ENCODE peak calls at places on chromosomes 1 and 21, in seven cellular contexts. One of them, this sample, is unnamed.

GRCh38 chr1:198686069-198686728 is 47.4 kb downstream of the PTPRC start:
- DNase-seq in iPS-NIHi11: no peak
- DNase-seq in nephron progenitor cell: no peak
- DNase-seq in WERI-Rb-1: no peak
- DNase-seq in GM04504: peak
- DNase-seq in naive thymus-derived CD8-positive, alpha-beta T cell: no peak
- DNase-seq in stomach: no peak
- DNase-seq in this sample: peak

GRCh38 chr1:85581138-85581801 is 709 bp downstream of the CCN1 start:
- DNase-seq in iPS-NIHi11: peak
- DNase-seq in nephron progenitor cell: peak
- DNase-seq in WERI-Rb-1: peak
- DNase-seq in GM04504: no peak
- DNase-seq in naive thymus-derived CD8-positive, alpha-beta T cell: no peak
- DNase-seq in stomach: peak
- DNase-seq in this sample: peak

GRCh38 chr1:186531561-186532165 is 70.7 kb upstream of the PDC start:
- DNase-seq in iPS-NIHi11: no peak
- DNase-seq in nephron progenitor cell: no peak
- DNase-seq in WERI-Rb-1: no peak
- DNase-seq in GM04504: peak
- DNase-seq in naive thymus-derived CD8-positive, alpha-beta T cell: no peak
- DNase-seq in stomach: no peak
- DNase-seq in this sample: no peak

GRCh38 chr1:218846166-218846565 is 327.5 kb upstream of the LYPLAL1 start:
- DNase-seq in iPS-NIHi11: no peak
- DNase-seq in nephron progenitor cell: no peak
- DNase-seq in WERI-Rb-1: no peak
- DNase-seq in GM04504: peak
- DNase-seq in naive thymus-derived CD8-positive, alpha-beta T cell: no peak
- DNase-seq in stomach: no peak
- DNase-seq in this sample: no peak

GRCh38 chr1:38102576-38102975 is 56.0 kb upstream of the POU3F1 start:
- DNase-seq in iPS-NIHi11: no peak
- DNase-seq in nephron progenitor cell: no peak
- DNase-seq in WERI-Rb-1: no peak
- DNase-seq in GM04504: no peak
- DNase-seq in naive thymus-derived CD8-positive, alpha-beta T cell: no peak
- DNase-seq in stomach: no peak
- DNase-seq in this sample: no peak

GRCh38 chr1:200099040-200099439 is 71.5 kb downstream of the NR5A2 start:
- DNase-seq in iPS-NIHi11: no peak
- DNase-seq in nephron progenitor cell: no peak
- DNase-seq in WERI-Rb-1: no peak
- DNase-seq in GM04504: no peak
- DNase-seq in naive thymus-derived CD8-positive, alpha-beta T cell: no peak
- DNase-seq in stomach: no peak
- DNase-seq in this sample: no peak

GRCh38 chr1:25797939-25798338 is 2.1 kb upstream of the SELENON start:
- DNase-seq in iPS-NIHi11: peak
- DNase-seq in nephron progenitor cell: peak
- DNase-seq in WERI-Rb-1: peak
- DNase-seq in GM04504: no peak
- DNase-seq in naive thymus-derived CD8-positive, alpha-beta T cell: no peak
- DNase-seq in stomach: peak
- DNase-seq in this sample: no peak

GRCh38 chr1:96329121-96329520 is 392.5 kb upstream of the PTBP2 start:
- DNase-seq in iPS-NIHi11: no peak
- DNase-seq in nephron progenitor cell: no peak
- DNase-seq in WERI-Rb-1: no peak
- DNase-seq in GM04504: no peak
- DNase-seq in naive thymus-derived CD8-positive, alpha-beta T cell: no peak
- DNase-seq in stomach: no peak
- DNase-seq in this sample: no peak

GRCh38 chr1:224377676-224378006 is 21.0 kb downstream of the CNIH4 start:
- DNase-seq in iPS-NIHi11: no peak
- DNase-seq in nephron progenitor cell: no peak
- DNase-seq in WERI-Rb-1: no peak
- DNase-seq in GM04504: peak
- DNase-seq in naive thymus-derived CD8-positive, alpha-beta T cell: no peak
- DNase-seq in stomach: no peak
- DNase-seq in this sample: no peak

GRCh38 chr1:58310881-58311280 is 235.6 kb downstream of the OMA1 start:
- DNase-seq in iPS-NIHi11: no peak
- DNase-seq in nephron progenitor cell: no peak
- DNase-seq in WERI-Rb-1: no peak
- DNase-seq in GM04504: no peak
- DNase-seq in naive thymus-derived CD8-positive, alpha-beta T cell: no peak
- DNase-seq in stomach: no peak
- DNase-seq in this sample: no peak

GRCh38 chr1:42427240-42427639 is 28.6 kb downstream of the ZMYND12 start:
- DNase-seq in iPS-NIHi11: no peak
- DNase-seq in nephron progenitor cell: no peak
- DNase-seq in WERI-Rb-1: no peak
- DNase-seq in GM04504: no peak
- DNase-seq in naive thymus-derived CD8-positive, alpha-beta T cell: no peak
- DNase-seq in stomach: no peak
- DNase-seq in this sample: no peak

GRCh38 chr21:32475162-32475812 is 62.8 kb downstream of the EVA1C start:
- DNase-seq in iPS-NIHi11: no peak
- DNase-seq in nephron progenitor cell: no peak
- DNase-seq in WERI-Rb-1: no peak
- DNase-seq in GM04504: peak
- DNase-seq in naive thymus-derived CD8-positive, alpha-beta T cell: no peak
- DNase-seq in stomach: no peak
- DNase-seq in this sample: peak

GRCh38 chr1:8711161-8711560 is 106.3 kb downstream of the RERE start:
- DNase-seq in iPS-NIHi11: no peak
- DNase-seq in nephron progenitor cell: no peak
- DNase-seq in WERI-Rb-1: no peak
- DNase-seq in GM04504: no peak
- DNase-seq in naive thymus-derived CD8-positive, alpha-beta T cell: no peak
- DNase-seq in stomach: no peak
- DNase-seq in this sample: no peak

GRCh38 chr1:160032165-160032827 is 506 bp upstream of the PIGM start:
- DNase-seq in iPS-NIHi11: no peak
- DNase-seq in nephron progenitor cell: no peak
- DNase-seq in WERI-Rb-1: no peak
- DNase-seq in GM04504: no peak
- DNase-seq in naive thymus-derived CD8-positive, alpha-beta T cell: no peak
- DNase-seq in stomach: no peak
- DNase-seq in this sample: peak

GRCh38 chr21:27674037-27674436 is 707.1 kb upstream of the ADAMTS5 start:
- DNase-seq in iPS-NIHi11: no peak
- DNase-seq in nephron progenitor cell: no peak
- DNase-seq in WERI-Rb-1: no peak
- DNase-seq in GM04504: peak
- DNase-seq in naive thymus-derived CD8-positive, alpha-beta T cell: no peak
- DNase-seq in stomach: no peak
- DNase-seq in this sample: no peak

GRCh38 chr1:198075296-198075695 is 81.5 kb upstream of the NEK7 start:
- DNase-seq in iPS-NIHi11: no peak
- DNase-seq in nephron progenitor cell: no peak
- DNase-seq in WERI-Rb-1: no peak
- DNase-seq in GM04504: no peak
- DNase-seq in naive thymus-derived CD8-positive, alpha-beta T cell: no peak
- DNase-seq in stomach: no peak
- DNase-seq in this sample: no peak

GRCh38 chr1:229130028-229130668 is 140.8 kb upstream of the RAB4A start:
- DNase-seq in iPS-NIHi11: no peak
- DNase-seq in nephron progenitor cell: no peak
- DNase-seq in WERI-Rb-1: no peak
- DNase-seq in GM04504: no peak
- DNase-seq in naive thymus-derived CD8-positive, alpha-beta T cell: no peak
- DNase-seq in stomach: peak
- DNase-seq in this sample: no peak

GRCh38 chr1:10734900-10735602 is 61.4 kb downstream of the CASZ1 start:
- DNase-seq in iPS-NIHi11: peak
- DNase-seq in nephron progenitor cell: peak
- DNase-seq in WERI-Rb-1: no peak
- DNase-seq in GM04504: no peak
- DNase-seq in naive thymus-derived CD8-positive, alpha-beta T cell: no peak
- DNase-seq in stomach: no peak
- DNase-seq in this sample: no peak

GRCh38 chr1:12424793-12425192 is 193.2 kb downstream of the DHRS3 start:
- DNase-seq in iPS-NIHi11: no peak
- DNase-seq in nephron progenitor cell: no peak
- DNase-seq in WERI-Rb-1: no peak
- DNase-seq in GM04504: no peak
- DNase-seq in naive thymus-derived CD8-positive, alpha-beta T cell: no peak
- DNase-seq in stomach: no peak
- DNase-seq in this sample: no peak

GRCh38 chr1:154154534-154155181 is at the start of gene NUP210L:
- DNase-seq in iPS-NIHi11: peak
- DNase-seq in nephron progenitor cell: peak
- DNase-seq in WERI-Rb-1: peak
- DNase-seq in GM04504: no peak
- DNase-seq in naive thymus-derived CD8-positive, alpha-beta T cell: no peak
- DNase-seq in stomach: no peak
- DNase-seq in this sample: no peak

GRCh38 chr1:38009088-38009840 is 3.3 kb upstream of the UTP11 start:
- DNase-seq in iPS-NIHi11: no peak
- DNase-seq in nephron progenitor cell: no peak
- DNase-seq in WERI-Rb-1: no peak
- DNase-seq in GM04504: no peak
- DNase-seq in naive thymus-derived CD8-positive, alpha-beta T cell: peak
- DNase-seq in stomach: no peak
- DNase-seq in this sample: no peak

GRCh38 chr1:71693581-71693980 is 588.8 kb downstream of the NEGR1 start:
- DNase-seq in iPS-NIHi11: no peak
- DNase-seq in nephron progenitor cell: no peak
- DNase-seq in WERI-Rb-1: no peak
- DNase-seq in GM04504: no peak
- DNase-seq in naive thymus-derived CD8-positive, alpha-beta T cell: no peak
- DNase-seq in stomach: no peak
- DNase-seq in this sample: no peak

GRCh38 chr1:27634166-27634981 is 611 bp downstream of the FGR start:
- DNase-seq in iPS-NIHi11: peak
- DNase-seq in nephron progenitor cell: peak
- DNase-seq in WERI-Rb-1: no peak
- DNase-seq in GM04504: no peak
- DNase-seq in naive thymus-derived CD8-positive, alpha-beta T cell: no peak
- DNase-seq in stomach: peak
- DNase-seq in this sample: no peak

GRCh38 chr1:233627376-233627775 is 13.5 kb downstream of the KCNK1 start:
- DNase-seq in iPS-NIHi11: no peak
- DNase-seq in nephron progenitor cell: no peak
- DNase-seq in WERI-Rb-1: no peak
- DNase-seq in GM04504: no peak
- DNase-seq in naive thymus-derived CD8-positive, alpha-beta T cell: no peak
- DNase-seq in stomach: no peak
- DNase-seq in this sample: no peak

GRCh38 chr1:178337091-178337726 is 159.6 kb downstream of the CLEC20A start:
- DNase-seq in iPS-NIHi11: no peak
- DNase-seq in nephron progenitor cell: no peak
- DNase-seq in WERI-Rb-1: no peak
- DNase-seq in GM04504: no peak
- DNase-seq in naive thymus-derived CD8-positive, alpha-beta T cell: no peak
- DNase-seq in stomach: no peak
- DNase-seq in this sample: no peak

GRCh38 chr1:33365560-33365997 is 44.7 kb upstream of the A3GALT2 start:
- DNase-seq in iPS-NIHi11: no peak
- DNase-seq in nephron progenitor cell: peak
- DNase-seq in WERI-Rb-1: no peak
- DNase-seq in GM04504: no peak
- DNase-seq in naive thymus-derived CD8-positive, alpha-beta T cell: no peak
- DNase-seq in stomach: no peak
- DNase-seq in this sample: no peak

GRCh38 chr1:93723101-93723500 is 41.5 kb upstream of the BCAR3 start:
- DNase-seq in iPS-NIHi11: peak
- DNase-seq in nephron progenitor cell: peak
- DNase-seq in WERI-Rb-1: no peak
- DNase-seq in GM04504: no peak
- DNase-seq in naive thymus-derived CD8-positive, alpha-beta T cell: no peak
- DNase-seq in stomach: no peak
- DNase-seq in this sample: peak

GRCh38 chr21:38878394-38879179 is 72.9 kb downstream of the ETS2 start:
- DNase-seq in iPS-NIHi11: no peak
- DNase-seq in nephron progenitor cell: no peak
- DNase-seq in WERI-Rb-1: no peak
- DNase-seq in GM04504: no peak
- DNase-seq in naive thymus-derived CD8-positive, alpha-beta T cell: no peak
- DNase-seq in stomach: no peak
- DNase-seq in this sample: no peak

GRCh38 chr1:112516141-112516540 is 7.4 kb downstream of the WNT2B start:
- DNase-seq in iPS-NIHi11: no peak
- DNase-seq in nephron progenitor cell: no peak
- DNase-seq in WERI-Rb-1: no peak
- DNase-seq in GM04504: no peak
- DNase-seq in naive thymus-derived CD8-positive, alpha-beta T cell: no peak
- DNase-seq in stomach: no peak
- DNase-seq in this sample: no peak